ENCODE peak calls at places on chromosomes 7 and 10, in four cellular contexts. One of them, this sample, is unnamed.

GRCh38 chr10:132407243-132407746 is 10.3 kb downstream of the PWWP2B start:
- DNase-seq in GM23248: no peak
- DNase-seq in GM23338: no peak
- DNase-seq in SK-N-SH: peak; percentile 53
- DNase-seq in this sample: no peak

GRCh38 chr7:653829-654764 is 72.4 kb upstream of the DNAAF5 start:
- DNase-seq in GM23248: no peak
- DNase-seq in GM23338: no peak
- DNase-seq in SK-N-SH: no peak
- DNase-seq in this sample: no peak

GRCh38 chr7:50672045-50672444 is 106.8 kb upstream of the DDC start:
- DNase-seq in GM23248: no peak
- DNase-seq in GM23338: no peak
- DNase-seq in SK-N-SH: no peak
- DNase-seq in this sample: no peak

GRCh38 chr10:82934947-82935346 is 1060.0 kb downstream of the NRG3 start:
- DNase-seq in GM23248: no peak
- DNase-seq in GM23338: no peak
- DNase-seq in SK-N-SH: no peak
- DNase-seq in this sample: no peak

GRCh38 chr10:44968101-44968886 is 8.7 kb downstream of the RASSF4 start:
- DNase-seq in GM23248: peak; percentile 62
- DNase-seq in GM23338: no peak
- DNase-seq in SK-N-SH: no peak
- DNase-seq in this sample: no peak

GRCh38 chr7:117017017-117017451 is 63.7 kb downstream of the ST7 start:
- DNase-seq in GM23248: no peak
- DNase-seq in GM23338: no peak
- DNase-seq in SK-N-SH: no peak
- DNase-seq in this sample: no peak

GRCh38 chr10:132447446-132448247 is 50.6 kb downstream of the PWWP2B start:
- DNase-seq in GM23248: no peak
- DNase-seq in GM23338: peak; percentile 66
- DNase-seq in SK-N-SH: no peak
- DNase-seq in this sample: peak; percentile 56

GRCh38 chr7:143846692-143847091 is 55.3 kb downstream of the TCAF1 start:
- DNase-seq in GM23248: no peak
- DNase-seq in GM23338: no peak
- DNase-seq in SK-N-SH: no peak
- DNase-seq in this sample: no peak

GRCh38 chr7:5384618-5385017 is 39.0 kb downstream of the TNRC18 start:
- DNase-seq in GM23248: no peak
- DNase-seq in GM23338: no peak
- DNase-seq in SK-N-SH: no peak
- DNase-seq in this sample: no peak

GRCh38 chr7:116232920-116233319 is 22.6 kb downstream of the TES start:
- DNase-seq in GM23248: peak; percentile 24
- DNase-seq in GM23338: no peak
- DNase-seq in SK-N-SH: no peak
- DNase-seq in this sample: no peak

GRCh38 chr7:74288034-74288881 is 949 bp upstream of the CLIP2 start:
- DNase-seq in GM23248: peak; percentile 36
- DNase-seq in GM23338: peak; percentile 43
- DNase-seq in SK-N-SH: no peak
- DNase-seq in this sample: no peak

GRCh38 chr7:126842451-126842850 is 410.3 kb downstream of the GRM8 start:
- DNase-seq in GM23248: no peak
- DNase-seq in GM23338: no peak
- DNase-seq in SK-N-SH: no peak
- DNase-seq in this sample: no peak

GRCh38 chr10:12726971-12727831 is 274.3 kb downstream of the CCDC3 start:
- DNase-seq in GM23248: no peak
- DNase-seq in GM23338: no peak
- DNase-seq in SK-N-SH: no peak
- DNase-seq in this sample: no peak

GRCh38 chr7:129401968-129402860 is 32.0 kb upstream of the STRIP2 start:
- DNase-seq in GM23248: peak; percentile 4
- DNase-seq in GM23338: no peak
- DNase-seq in SK-N-SH: no peak
- DNase-seq in this sample: no peak

GRCh38 chr10:70970830-70971229 is 82.5 kb upstream of the PCBD1 start:
- DNase-seq in GM23248: no peak
- DNase-seq in GM23338: peak; percentile 80
- DNase-seq in SK-N-SH: no peak
- DNase-seq in this sample: peak; percentile 56

GRCh38 chr7:134589491-134589941 is 40.6 kb downstream of the AKR1B15 start:
- DNase-seq in GM23248: peak; percentile 65
- DNase-seq in GM23338: no peak
- DNase-seq in SK-N-SH: no peak
- DNase-seq in this sample: no peak

GRCh38 chr7:7175075-7175695 is 7.2 kb upstream of the C1GALT1 start:
- DNase-seq in GM23248: peak; percentile 29
- DNase-seq in GM23338: no peak
- DNase-seq in SK-N-SH: no peak
- DNase-seq in this sample: no peak

GRCh38 chr7:73703985-73704639 is 15.4 kb downstream of the STX1A start:
- DNase-seq in GM23248: peak; percentile 52
- DNase-seq in GM23338: peak; percentile 91
- DNase-seq in SK-N-SH: peak; percentile 89
- DNase-seq in this sample: peak; percentile 95

GRCh38 chr7:44431091-44431608 is 59.3 kb downstream of the NUDCD3 start:
- DNase-seq in GM23248: no peak
- DNase-seq in GM23338: peak; percentile 69
- DNase-seq in SK-N-SH: peak; percentile 47
- DNase-seq in this sample: peak; percentile 18

GRCh38 chr10:33897255-33897893 is 562.9 kb upstream of the NRP1 start:
- DNase-seq in GM23248: peak; percentile 61
- DNase-seq in GM23338: no peak
- DNase-seq in SK-N-SH: no peak
- DNase-seq in this sample: no peak

GRCh38 chr10:49552277-49552676 is 13.4 kb upstream of the ERCC6 start:
- DNase-seq in GM23248: peak; percentile 96
- DNase-seq in GM23338: no peak
- DNase-seq in SK-N-SH: no peak
- DNase-seq in this sample: no peak

GRCh38 chr10:101072923-101073322 is 11.1 kb downstream of the KAZALD1 start:
- DNase-seq in GM23248: no peak
- DNase-seq in GM23338: no peak
- DNase-seq in SK-N-SH: no peak
- DNase-seq in this sample: no peak

GRCh38 chr10:45418417-45418858 is 44.4 kb downstream of the ALOX5 start:
- DNase-seq in GM23248: no peak
- DNase-seq in GM23338: no peak
- DNase-seq in SK-N-SH: no peak
- DNase-seq in this sample: no peak

GRCh38 chr7:48424731-48425130 is 253.5 kb downstream of the ABCA13 start:
- DNase-seq in GM23248: peak; percentile 16
- DNase-seq in GM23338: peak; percentile 65
- DNase-seq in SK-N-SH: peak; percentile 14
- DNase-seq in this sample: peak; percentile 53

GRCh38 chr7:56115852-56116538 is at the start of gene NUPR2:
- DNase-seq in GM23248: no peak
- DNase-seq in GM23338: no peak
- DNase-seq in SK-N-SH: peak; percentile 39
- DNase-seq in this sample: no peak

GRCh38 chr7:120988591-120989299 is at the start of gene CPED1:
- DNase-seq in GM23248: peak; percentile 85
- DNase-seq in GM23338: peak; percentile 71
- DNase-seq in SK-N-SH: peak; percentile 88
- DNase-seq in this sample: peak; percentile 77

DNA sequence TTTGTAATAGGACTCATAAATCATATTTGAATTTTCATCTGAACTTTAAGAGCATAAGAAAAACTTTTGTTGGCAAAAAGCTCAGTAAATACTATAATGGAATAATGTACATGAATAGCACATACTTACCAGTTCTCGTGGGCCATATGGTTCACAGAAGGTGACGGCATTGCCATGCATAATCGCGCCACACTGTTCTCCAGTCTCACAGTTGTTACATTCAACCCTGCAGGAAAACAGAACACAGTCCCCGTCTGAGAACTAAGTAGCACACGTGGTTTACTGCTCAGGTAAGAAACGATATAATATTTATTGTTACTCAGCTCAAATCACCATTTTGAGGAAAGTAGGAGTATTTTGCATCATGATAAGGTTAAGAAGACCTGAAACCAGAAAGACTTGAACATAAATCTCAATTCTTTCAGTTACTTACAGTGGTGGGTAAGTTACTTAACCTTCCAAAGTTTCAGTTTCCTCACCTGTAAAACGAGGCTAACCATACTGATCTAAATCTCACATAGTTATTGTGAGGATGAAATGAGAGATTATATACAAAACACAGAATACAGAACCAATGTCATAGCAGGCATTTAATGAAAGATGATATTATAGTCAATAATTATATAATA is 261.4 kb downstream of the RELN start:
- DNase-seq in GM23248: no peak
- DNase-seq in GM23338: no peak
- DNase-seq in SK-N-SH: no peak
- DNase-seq in this sample: no peak
- TF ChIP-seq EZH2phosphoT487 in GM23248: no peak
- TF ChIP-seq EZH2phosphoT487 in GM23338: no peak
- TF ChIP-seq EZH2phosphoT487 in SK-N-SH: no peak
- TF ChIP-seq EZH2phosphoT487 in this sample: no peak

GRCh38 chr10:120420421-120420820 is 36.6 kb upstream of the PLPP4 start:
- DNase-seq in GM23248: no peak
- DNase-seq in GM23338: no peak
- DNase-seq in SK-N-SH: no peak
- DNase-seq in this sample: no peak

GRCh38 chr10:120421250-120421649 is 35.8 kb upstream of the PLPP4 start:
- DNase-seq in GM23248: no peak
- DNase-seq in GM23338: no peak
- DNase-seq in SK-N-SH: no peak
- DNase-seq in this sample: no peak

GRCh38 chr10:120414946-120415345 is 42.1 kb upstream of the PLPP4 start:
- DNase-seq in GM23248: no peak
- DNase-seq in GM23338: no peak
- DNase-seq in SK-N-SH: no peak
- DNase-seq in this sample: no peak

DNA sequence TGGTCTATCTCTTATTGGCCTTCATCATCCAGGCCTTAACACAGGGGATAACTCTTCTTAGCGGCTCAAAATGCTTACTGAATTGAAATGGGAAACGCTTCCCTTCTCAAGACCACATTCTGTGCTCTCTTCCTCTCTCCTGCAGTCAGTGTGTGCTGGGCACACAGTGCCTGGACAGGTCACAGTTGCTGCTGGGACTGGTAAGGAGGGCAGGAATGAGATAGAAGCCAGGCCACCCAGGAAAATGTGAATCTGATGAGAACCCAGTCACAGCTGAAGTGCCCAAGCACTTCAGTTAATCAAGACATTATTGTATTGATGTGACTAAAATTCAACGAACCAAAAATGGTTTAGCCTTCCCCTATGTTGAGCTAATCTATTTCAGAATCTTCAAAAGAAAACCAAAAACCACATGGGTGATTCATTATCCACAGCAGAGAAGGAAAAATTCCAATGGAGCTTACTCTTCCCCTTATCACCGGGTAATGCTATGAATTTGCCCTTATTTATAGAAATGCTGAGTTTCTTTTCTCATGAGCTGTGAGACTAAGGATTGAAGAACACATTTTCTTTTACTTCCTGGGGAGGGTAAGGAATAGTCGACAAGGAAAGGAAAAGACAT is 41.2 kb upstream of the PLPP4 start:
- DNase-seq in GM23248: peak; percentile 94
- DNase-seq in GM23338: no peak
- DNase-seq in SK-N-SH: no peak
- DNase-seq in this sample: no peak
- H3K4me2 ChIP-seq in GM23248: peak overlapping the region; percentile 72
- H3K4me2 ChIP-seq in GM23338: no peak overlapping the region
- H3K4me2 ChIP-seq in SK-N-SH: peak overlapping the region; percentile 68
- H3K4me2 ChIP-seq in this sample: no peak overlapping the region

GRCh38 chr10:104318096-104318725 is 20.1 kb downstream of the ITPRIP start:
- DNase-seq in GM23248: no peak
- DNase-seq in GM23338: no peak
- DNase-seq in SK-N-SH: no peak
- DNase-seq in this sample: no peak

GRCh38 chr10:104315486-104315921 is 22.8 kb downstream of the ITPRIP start:
- DNase-seq in GM23248: no peak
- DNase-seq in GM23338: no peak
- DNase-seq in SK-N-SH: no peak
- DNase-seq in this sample: no peak

GRCh38 chr10:104316321-104317099 is 21.8 kb downstream of the ITPRIP start:
- DNase-seq in GM23248: no peak
- DNase-seq in GM23338: no peak
- DNase-seq in SK-N-SH: no peak
- DNase-seq in this sample: peak; percentile 39

GRCh38 chr10:104318810-104319684 is 19.2 kb downstream of the ITPRIP start:
- DNase-seq in GM23248: no peak
- DNase-seq in GM23338: no peak
- DNase-seq in SK-N-SH: no peak
- DNase-seq in this sample: no peak

GRCh38 chr10:104317195-104318095 is 20.8 kb downstream of the ITPRIP start:
- DNase-seq in GM23248: peak; percentile 88
- DNase-seq in GM23338: no peak
- DNase-seq in SK-N-SH: no peak
- DNase-seq in this sample: no peak
- H3K4me1 ChIP-seq in GM23248: peaks cover 29% of the 10 kb centered on the region
- H3K4me1 ChIP-seq in GM23338: peaks cover 46% of the 10 kb centered on the region
- H3K4me1 ChIP-seq in SK-N-SH: peaks cover 33% of the 10 kb centered on the region
- H3K4me1 ChIP-seq in this sample: peaks cover 22% of the 10 kb centered on the region

GRCh38 chr10:23343591-23344225 is 889 bp downstream of the C10orf67 start:
- DNase-seq in GM23248: no peak
- DNase-seq in GM23338: peak; percentile 90
- DNase-seq in SK-N-SH: peak; percentile 79
- DNase-seq in this sample: peak; percentile 89

GRCh38 chr10:23342213-23342884 is 2.2 kb downstream of the C10orf67 start:
- DNase-seq in GM23248: no peak
- DNase-seq in GM23338: no peak
- DNase-seq in SK-N-SH: no peak
- DNase-seq in this sample: no peak

GRCh38 chr10:23345861-23346260 is 1.3 kb upstream of the C10orf67 start:
- DNase-seq in GM23248: peak; percentile 86
- DNase-seq in GM23338: no peak
- DNase-seq in SK-N-SH: no peak
- DNase-seq in this sample: no peak

GRCh38 chr10:23341004-23341403 is 3.6 kb downstream of the C10orf67 start:
- DNase-seq in GM23248: peak; percentile 55
- DNase-seq in GM23338: no peak
- DNase-seq in SK-N-SH: no peak
- DNase-seq in this sample: no peak

DNA sequence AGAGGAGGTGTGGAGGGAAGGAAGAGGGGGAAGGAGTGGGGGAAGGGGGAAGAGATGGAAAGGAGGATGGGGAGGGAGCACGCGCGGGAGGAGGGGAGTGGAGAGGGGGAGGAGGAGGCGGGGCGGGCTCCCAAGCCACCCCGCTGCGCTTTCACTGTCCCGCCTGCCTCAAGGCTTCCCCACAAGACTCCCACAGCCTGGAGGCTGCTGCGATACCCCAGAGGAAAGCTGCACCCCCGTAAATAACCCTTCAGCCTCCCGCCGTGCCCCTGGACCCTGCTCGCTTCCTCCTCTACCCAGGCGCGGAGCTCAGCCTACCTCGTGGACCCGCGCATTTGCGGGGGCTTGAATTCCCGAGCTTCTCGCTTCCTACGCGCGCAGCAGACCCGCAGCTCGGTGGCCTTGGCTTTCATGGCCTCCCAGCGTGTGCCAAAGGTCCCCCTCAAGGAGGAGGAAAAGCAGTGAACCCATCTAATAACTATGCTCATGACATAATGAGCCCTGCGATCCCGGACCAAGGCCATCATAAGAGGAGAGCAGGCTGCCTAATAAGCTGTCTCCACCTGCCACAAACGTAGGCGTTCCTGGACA is at the start of gene C10orf67:
- DNase-seq in GM23248: peak; percentile 46
- DNase-seq in GM23338: peak; percentile 80
- DNase-seq in SK-N-SH: peak; percentile 79
- DNase-seq in this sample: peak; percentile 70
- TF ChIP-seq EZH2phosphoT487 in GM23248: no peak
- TF ChIP-seq EZH2phosphoT487 in GM23338: no peak
- TF ChIP-seq EZH2phosphoT487 in SK-N-SH: no peak
- TF ChIP-seq EZH2phosphoT487 in this sample: peak; percentile 45

This sample was measured in neural progenitor cell.